ENCODE peak calls at places on chromosomes 5 and 9, in four cellular contexts. D, T, Y and U are unnamed samples.

GRCh38 chr5:171975262-171975876 is 31.1 kb downstream of the FBXW11 start:
- DNase-seq in D (peak), T (no peak), Y (peak), U (peak)

GRCh38 chr5:7664208-7664607 is 186.7 kb downstream of the CFAP90 start:
- DNase-seq in D (no peak), T (no peak), Y (no peak), U (no peak)

GRCh38 chr5:43661102-43661501 is 58.1 kb downstream of the NNT start:
- DNase-seq in D (no peak), T (peak), Y (peak), U (peak)

GRCh38 chr5:156675402-156675801 is 174.7 kb upstream of the PPP1R2B start:
- DNase-seq in D (peak), T (no peak), Y (no peak), U (no peak)

GRCh38 chr5:56190500-56190899 is 42.6 kb downstream of the ANKRD55 start:
- DNase-seq in D (peak), T (no peak), Y (peak), U (no peak)

GRCh38 chr5:96388186-96388585 is 44.9 kb downstream of the PCSK1 start:
- DNase-seq in D (no peak), T (peak), Y (no peak), U (no peak)

GRCh38 chr5:90473321-90474234 is 993 bp downstream of the MBLAC2 start:
- DNase-seq in D (peak), T (peak), Y (peak), U (peak)

GRCh38 chr9:135227641-135228251 is 140.3 kb downstream of the OLFM1 start:
- DNase-seq in D (no peak), T (no peak), Y (no peak), U (no peak)

GRCh38 chr5:115586525-115587146 is 15.6 kb downstream of the TICAM2 start:
- DNase-seq in D (no peak), T (peak), Y (peak), U (no peak)

GRCh38 chr9:131096490-131097258 is at the start of gene AIF1L:
- DNase-seq in D (no peak), T (peak), Y (peak), U (no peak)
- TF ChIP-seq EZH2 in D (peak), T (no peak), Y (no peak), U (no peak)

GRCh38 chr5:140926211-140926902 is at the start of gene PCDHAC1:
- DNase-seq in D (peak), T (peak), Y (peak), U (no peak)
- TF ChIP-seq EZH2 in D (no peak), T (no peak), Y (no peak), U (no peak)

DNA sequence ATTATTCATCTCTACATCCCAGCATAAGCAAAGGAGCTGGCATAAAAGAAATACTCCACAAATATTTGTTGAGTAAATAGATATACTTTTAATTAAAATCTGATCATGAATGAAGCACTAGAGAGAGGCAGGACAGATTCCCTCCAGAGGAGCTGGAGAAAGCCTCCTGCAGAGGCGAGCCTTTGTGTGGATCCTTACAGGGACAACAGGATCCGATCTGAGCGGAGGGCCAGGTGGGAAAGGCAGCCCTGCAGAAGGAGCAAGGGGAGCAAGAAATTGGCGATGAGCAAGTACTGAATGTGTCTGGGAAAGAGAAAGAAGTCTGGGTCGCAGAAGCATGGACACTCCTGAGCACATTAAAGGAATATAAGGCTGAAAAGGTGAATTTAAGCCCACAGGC is 69.4 kb downstream of the EBF1 start:
- DNase-seq in D (no peak), T (no peak), Y (no peak), U (no peak)
- TF ChIP-seq EZH2 in D (no peak), T (no peak), Y (no peak), U (no peak)

GRCh38 chr9:17906204-17906840 is 327.5 kb downstream of the SH3GL2 start:
- DNase-seq in D (no peak), T (peak), Y (no peak), U (no peak)
- TF ChIP-seq EZH2 in D (no peak), T (no peak), Y (no peak), U (no peak)